ENCODE peak calls at places on chromosomes 7 and 10, in five cellular contexts. J is GM12892, W is HL-60, X is stomach, E is HCT116. C is an unnamed sample.

GRCh38 chr10:3494131-3494878 is 290.7 kb downstream of the KLF6 start:
- DNase-seq in J (no peak), W (no peak), X (no peak), E (no peak), C (no peak)

GRCh38 chr10:51419416-51420093 is 279.8 kb downstream of the CSTF2T start:
- DNase-seq in J (no peak), W (no peak), X (no peak), E (no peak), C (no peak)

GRCh38 chr10:117533507-117534281 is 8.9 kb upstream of the EMX2 start:
- DNase-seq in J (no peak), W (no peak), X (no peak), E (no peak), C (no peak)

GRCh38 chr10:49300140-49300974 is 1.4 kb downstream of the C10orf71 start:
- DNase-seq in J (no peak), W (no peak), X (no peak), E (no peak), C (no peak)

GRCh38 chr7:2598175-2598823 is 33.5 kb upstream of the TTYH3 start:
- DNase-seq in J (no peak), W (no peak), X (no peak), E (no peak), C (peak)

GRCh38 chr7:16652888-16653287 is 6.9 kb downstream of the BZW2 start:
- DNase-seq in J (no peak), W (no peak), X (peak), E (no peak), C (peak)

GRCh38 chr7:77697535-77697831 is 1.2 kb downstream of the RSBN1L start:
- DNase-seq in J (no peak), W (no peak), X (no peak), E (no peak), C (peak)

GRCh38 chr10:71512794-71513379 is 116.2 kb downstream of the CDH23 start:
- DNase-seq in J (no peak), W (no peak), X (peak), E (peak), C (no peak)

GRCh38 chr10:71431945-71432905 is 35.5 kb downstream of the CDH23 start:
- DNase-seq in J (no peak), W (no peak), X (peak), E (no peak), C (no peak)

GRCh38 chr10:87842776-87843497 is 20.4 kb downstream of the KLLN start:
- DNase-seq in J (no peak), W (no peak), X (no peak), E (no peak), C (no peak)

GRCh38 chr7:45658716-45659495 is 84.7 kb downstream of the ADCY1 start:
- DNase-seq in J (no peak), W (no peak), X (peak), E (no peak), C (peak)

GRCh38 chr10:63521389-63522128 is at the start of gene REEP3:
- DNase-seq in J (peak), W (peak), X (peak), E (no peak), C (peak)
- TF ChIP-seq POLR2AphosphoS5 in J (peak), W (peak), X (peak), E (peak), C (peak)

DNA sequence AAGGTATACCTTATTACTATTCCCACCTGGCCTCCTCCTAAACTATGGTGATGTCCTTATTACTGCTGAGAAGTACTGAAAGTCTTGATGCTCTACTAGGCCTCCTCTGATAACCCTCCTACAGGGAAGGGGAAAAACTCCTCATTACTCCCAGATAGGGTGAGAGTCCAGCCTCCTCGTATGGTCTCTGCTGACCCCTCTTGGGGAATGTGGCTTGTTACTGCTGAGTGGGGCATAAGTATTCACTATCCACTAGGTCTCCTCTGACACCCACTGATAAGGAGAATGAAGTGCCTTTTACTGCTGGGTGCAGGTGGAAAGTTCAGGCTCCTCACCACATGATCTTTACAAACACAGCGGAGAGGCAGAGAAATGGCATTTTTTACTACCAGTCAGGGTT is 222.9 kb downstream of the CHRM2 start:
- DNase-seq in J (no peak), W (no peak), X (no peak), E (no peak), C (no peak)
- TF ChIP-seq POLR2AphosphoS5 in J (no peak), W (no peak), X (no peak), E (no peak), C (no peak)

GRCh38 chr10:90461437-90462155 is 396.2 kb downstream of the HTR7 start:
- DNase-seq in J (no peak), W (no peak), X (no peak), E (no peak), C (no peak)
- TF ChIP-seq POLR2AphosphoS5 in J (no peak), W (no peak), X (no peak), E (no peak), C (no peak)

DNA sequence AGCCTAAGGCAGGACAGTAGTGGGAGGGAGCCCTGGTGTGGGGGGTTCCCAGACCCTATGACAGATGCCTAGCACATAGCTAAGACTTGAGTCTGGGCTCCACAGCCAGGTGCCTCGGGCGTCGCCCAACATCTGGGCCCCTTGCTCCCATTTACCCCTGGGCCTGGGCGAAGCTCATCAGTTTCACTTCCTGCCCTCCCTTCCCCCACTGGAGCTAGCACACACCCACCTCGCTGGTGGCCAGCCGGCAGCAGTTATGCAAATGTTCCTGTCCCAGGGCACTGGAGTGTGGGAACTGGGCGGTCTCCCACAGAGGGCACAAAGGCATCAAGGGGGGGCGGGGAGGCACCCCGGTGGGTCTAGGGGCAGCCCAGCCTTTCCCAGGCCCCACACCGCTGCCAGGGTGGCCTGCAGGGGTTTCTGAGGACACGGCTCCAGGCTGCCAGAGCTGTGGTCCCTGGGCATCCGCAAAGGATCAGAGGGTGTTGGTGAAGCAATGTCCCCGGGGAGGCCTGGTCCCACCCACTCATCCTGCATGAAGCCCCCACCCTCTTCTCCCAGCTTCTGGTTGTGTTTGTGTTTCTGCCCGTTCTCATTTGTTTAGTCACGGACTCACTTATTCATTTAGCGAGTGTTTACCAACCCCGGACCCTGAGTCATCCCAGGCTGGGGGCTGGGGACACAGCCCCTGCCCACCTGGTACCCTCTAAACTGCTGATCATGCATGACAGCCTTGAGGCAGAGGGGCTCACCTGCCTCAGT is 20.4 kb downstream of the SH2B2 start:
- DNase-seq in J (peak), W (no peak), X (peak), E (no peak), C (no peak)
- TF ChIP-seq POLR2AphosphoS5 in J (peak), W (no peak), X (peak), E (no peak), C (peak)

GRCh38 chr10:35409808-35410207 is 73.5 kb downstream of the CCNY start:
- DNase-seq in J (no peak), W (no peak), X (no peak), E (no peak), C (no peak)

GRCh38 chr10:35412900-35413491 is 76.7 kb downstream of the CCNY start:
- DNase-seq in J (no peak), W (no peak), X (no peak), E (no peak), C (no peak)

GRCh38 chr10:35413985-35414861 is 77.9 kb downstream of the CCNY start:
- DNase-seq in J (no peak), W (no peak), X (no peak), E (no peak), C (no peak)

GRCh38 chr10:35412336-35412735 is 76.0 kb downstream of the CCNY start:
- DNase-seq in J (no peak), W (no peak), X (no peak), E (no peak), C (no peak)

DNA sequence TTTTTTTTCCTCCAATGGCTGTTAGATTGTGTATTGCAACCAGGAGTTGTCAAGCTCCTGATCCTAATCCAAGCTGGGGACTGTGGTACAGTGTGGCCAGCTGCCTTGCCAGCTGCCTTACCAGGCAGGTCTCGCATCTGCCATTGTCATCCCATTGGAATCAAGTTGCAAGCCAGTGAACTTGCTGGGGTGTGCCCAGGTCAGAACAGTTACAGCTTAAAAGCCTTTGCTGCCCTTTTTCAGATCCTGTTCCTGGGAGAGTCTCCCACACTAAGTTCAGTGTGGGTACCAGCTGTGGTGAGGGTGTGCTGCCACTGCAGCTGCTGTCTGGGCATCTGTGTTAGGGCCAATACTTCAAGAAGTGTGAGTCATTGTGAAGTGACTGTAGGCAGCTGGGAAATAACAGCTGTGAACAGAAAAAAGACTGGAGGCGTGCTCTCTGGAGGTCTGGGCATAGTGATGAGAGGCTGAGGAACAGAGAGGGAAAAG is 72.8 kb downstream of the CCNY start:
- DNase-seq in J (no peak), W (no peak), X (no peak), E (no peak), C (no peak)
- TF ChIP-seq POLR2AphosphoS5 in J (no peak), W (no peak), X (peak), E (no peak), C (no peak)

GRCh38 chr10:95755511-95756004 is 405 bp upstream of the ENTPD1 start:
- DNase-seq in J (no peak), W (peak), X (peak), E (no peak), C (peak)
- TF ChIP-seq POLR2AphosphoS5 in J (peak), W (no peak), X (peak), E (no peak), C (peak)

C was measured in upper lobe of left lung.